ENCODE peak calls at places on chromosomes 7 and 10, in nine cellular contexts. V is MM.1S, K is GM23338, I is HCT116, M is PC-3, D is OCI-LY7, F is hepatocyte, Q is PC-9, C is SK-N-SH. G is an unnamed sample.
A peak's percentile ranks its signal among the peaks of the same experiment; 100 is the strongest.

GRCh38 chr7:88217675-88218427 is 2.0 kb downstream of the SRI start:
- DNase-seq in V (peak; percentile 78), K (peak; percentile 63), I (no peak), M (no peak), D (peak; percentile 40), F (no peak), Q (no peak), C (no peak), G (no peak)

GRCh38 chr7:35748348-35748747 is 52.5 kb upstream of the SEPTIN7 start:
- DNase-seq in V (no peak), K (peak; percentile 60), I (no peak), M (no peak), D (no peak), F (no peak), Q (no peak), C (no peak), G (peak; percentile 10)

GRCh38 chr7:42068554-42069280 is 168.3 kb downstream of the GLI3 start:
- DNase-seq in V (no peak), K (peak; percentile 46), I (no peak), M (no peak), D (no peak), F (no peak), Q (no peak), C (no peak), G (no peak)

GRCh38 chr10:269440-270074 is 134.3 kb downstream of the ZMYND11 start:
- DNase-seq in V (no peak), K (peak; percentile 27), I (no peak), M (no peak), D (no peak), F (no peak), Q (no peak), C (peak; percentile 31), G (no peak)

GRCh38 chr10:609868-610545 is 79.5 kb downstream of the DIP2C start:
- DNase-seq in V (no peak), K (no peak), I (no peak), M (no peak), D (no peak), F (no peak), Q (no peak), C (no peak), G (peak; percentile 32)

GRCh38 chr7:156703773-156704482 is 63.4 kb downstream of the RNF32 start:
- DNase-seq in V (peak; percentile 93), K (no peak), I (no peak), M (no peak), D (peak; percentile 13), F (no peak), Q (no peak), C (no peak), G (no peak)

GRCh38 chr10:45253183-45253914 is 62.1 kb downstream of the OR13A1 start:
- DNase-seq in V (no peak), K (no peak), I (no peak), M (no peak), D (no peak), F (no peak), Q (no peak), C (no peak), G (no peak)

GRCh38 chr7:127819975-127820778 is 168.2 kb downstream of the SND1 start:
- DNase-seq in V (no peak), K (peak; percentile 19), I (peak; percentile 6), M (no peak), D (no peak), F (peak; percentile 61), Q (no peak), C (no peak), G (peak; percentile 60)

GRCh38 chr7:37912756-37913155 is 3.9 kb downstream of the SFRP4 start:
- DNase-seq in V (no peak), K (no peak), I (no peak), M (no peak), D (no peak), F (no peak), Q (no peak), C (no peak), G (no peak)

GRCh38 chr7:6442114-6442513 is 5.6 kb downstream of the DAGLB start:
- DNase-seq in V (no peak), K (no peak), I (no peak), M (no peak), D (no peak), F (no peak), Q (no peak), C (no peak), G (no peak)

GRCh38 chr7:121373177-121373576 is 22.9 kb downstream of the FAM3C start:
- DNase-seq in V (peak; percentile 54), K (no peak), I (no peak), M (no peak), D (peak; percentile 33), F (no peak), Q (no peak), C (no peak), G (no peak)

GRCh38 chr7:7165372-7165771 is 17.0 kb upstream of the C1GALT1 start:
- DNase-seq in V (no peak), K (no peak), I (no peak), M (no peak), D (no peak), F (no peak), Q (no peak), C (no peak), G (no peak)

GRCh38 chr7:148620749-148621372 is 30.3 kb downstream of the C7orf33 start:
- DNase-seq in V (no peak), K (no peak), I (peak; percentile 3), M (peak; percentile 38), D (no peak), F (peak; percentile 35), Q (peak; percentile 60), C (no peak), G (no peak)

GRCh38 chr7:18257711-18258110 is 230.1 kb upstream of the PRPS1L1 start:
- DNase-seq in V (no peak), K (no peak), I (no peak), M (peak; percentile 65), D (no peak), F (peak; percentile 45), Q (no peak), C (no peak), G (peak; percentile 52)

GRCh38 chr7:130208511-130208910 is 851 bp downstream of the SSMEM1 start:
- DNase-seq in V (no peak), K (no peak), I (no peak), M (no peak), D (no peak), F (peak; percentile 6), Q (no peak), C (no peak), G (no peak)
- H3K27ac ChIP-seq in V (no peak overlapping the region), K (no peak overlapping the region), I (no peak overlapping the region), M (no peak overlapping the region), D (no peak overlapping the region), F (peak overlapping the region; percentile 82), Q (no peak overlapping the region), C (no peak overlapping the region), G (peak overlapping the region; percentile 77)

GRCh38 chr10:82438277-82438676 is 563.3 kb downstream of the NRG3 start:
- DNase-seq in V (no peak), K (no peak), I (no peak), M (no peak), D (no peak), F (no peak), Q (no peak), C (no peak), G (no peak)
- H3K9me2 ChIP-seq in V (no peaks in the 10 kb centered on the region), K (peaks cover 4% of the 10 kb centered on the region), I (no peaks in the 10 kb centered on the region), M (no peaks in the 10 kb centered on the region), D (no peaks in the 10 kb centered on the region), F (no peaks in the 10 kb centered on the region), Q (no peaks in the 10 kb centered on the region), C (no peaks in the 10 kb centered on the region), G (no peaks in the 10 kb centered on the region)

DNA sequence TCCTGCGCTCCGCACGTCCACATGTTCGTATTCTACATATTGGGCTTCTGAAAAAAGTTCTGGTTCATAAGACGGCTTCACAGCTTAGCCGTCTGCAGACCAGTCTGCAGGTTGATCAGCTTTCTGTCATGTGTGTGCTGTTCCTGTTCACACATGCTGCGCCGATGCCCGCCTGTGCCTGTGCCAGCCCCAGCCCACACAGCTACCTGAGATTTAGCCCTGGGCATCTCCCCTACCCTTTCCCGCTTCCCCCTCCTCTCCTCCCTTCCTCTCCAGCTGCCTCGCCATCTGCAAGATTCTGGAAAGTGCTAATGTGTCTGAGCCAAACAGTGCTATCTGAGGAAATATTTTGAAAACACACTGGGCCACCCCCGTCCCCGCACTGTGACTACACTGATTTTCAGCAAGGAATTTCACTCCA is 7.1 kb downstream of the CHST3 start:
- DNase-seq in V (no peak), K (no peak), I (no peak), M (no peak), D (no peak), F (no peak), Q (no peak), C (no peak), G (no peak)
- H3K27ac ChIP-seq in V (no peak overlapping the region), K (no peak overlapping the region), I (no peak overlapping the region), M (peak overlapping the region; percentile 81), D (no peak overlapping the region), F (no peak overlapping the region), Q (no peak overlapping the region), C (no peak overlapping the region), G (peak overlapping the region; percentile 34)

GRCh38 chr10:34530778-34531177 is 284.3 kb downstream of the PARD3 start:
- DNase-seq in V (no peak), K (no peak), I (no peak), M (no peak), D (no peak), F (no peak), Q (no peak), C (no peak), G (no peak)

GRCh38 chr10:34526186-34526585 is 288.9 kb downstream of the PARD3 start:
- DNase-seq in V (no peak), K (no peak), I (no peak), M (peak; percentile 99), D (no peak), F (no peak), Q (no peak), C (no peak), G (peak; percentile 78)

GRCh38 chr10:34524369-34525091 is 290.6 kb downstream of the PARD3 start:
- DNase-seq in V (peak; percentile 48), K (no peak), I (no peak), M (no peak), D (no peak), F (no peak), Q (no peak), C (no peak), G (no peak)

GRCh38 chr10:34528320-34528719 is 286.8 kb downstream of the PARD3 start:
- DNase-seq in V (no peak), K (peak; percentile 83), I (peak; percentile 92), M (peak; percentile 100), D (no peak), F (peak; percentile 54), Q (peak; percentile 94), C (no peak), G (peak; percentile 94)

DNA sequence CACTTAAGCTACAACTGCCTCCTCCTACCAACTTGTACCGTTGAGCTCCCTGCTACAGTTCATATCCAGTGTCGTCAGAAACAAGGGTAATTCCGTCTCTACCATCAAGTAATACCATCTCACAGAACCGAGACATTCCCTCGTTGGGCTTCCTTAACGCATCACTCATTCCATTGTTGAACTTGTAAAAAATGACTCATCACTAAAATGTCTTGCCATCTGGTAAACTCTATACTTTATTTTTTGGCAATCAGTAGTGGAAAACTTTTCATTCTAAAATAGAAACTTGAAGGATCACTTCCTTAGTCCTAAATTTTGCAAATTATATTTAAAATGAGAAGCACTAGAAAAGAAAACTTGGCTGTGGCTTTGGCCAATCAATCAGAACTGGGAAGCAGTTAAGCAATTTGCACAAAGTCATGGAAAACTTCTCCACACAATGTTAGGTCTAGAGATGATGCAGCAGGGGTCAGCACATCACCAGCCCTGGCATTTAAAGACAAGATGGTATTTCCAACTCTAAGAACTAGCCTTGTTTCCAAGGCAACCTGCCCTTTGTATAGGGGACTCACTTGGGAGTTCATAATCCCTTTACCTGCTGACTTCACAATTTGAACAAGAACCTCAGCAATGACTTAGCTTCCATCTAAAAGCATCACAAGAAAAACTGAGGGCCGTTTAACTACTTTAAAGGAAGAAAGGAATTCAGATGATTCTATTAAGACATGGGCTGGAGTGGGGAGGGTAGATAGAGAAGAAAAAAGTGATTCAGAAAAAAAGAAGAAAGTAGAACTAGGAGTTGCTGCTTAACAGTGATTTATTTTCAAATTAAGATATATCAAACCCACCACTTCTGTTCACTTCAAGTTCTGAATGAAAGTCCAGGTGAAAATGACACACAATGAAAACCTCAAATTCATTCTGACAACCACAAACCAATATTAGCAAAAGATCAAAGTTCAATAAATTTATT is 288.1 kb downstream of the PARD3 start:
- DNase-seq in V (no peak), K (peak; percentile 79), I (peak; percentile 65), M (peak; percentile 100), D (no peak), F (peak; percentile 18), Q (peak; percentile 76), C (no peak), G (peak; percentile 94)
- H3K9me2 ChIP-seq in V (no peaks in the 10 kb centered on the region), K (no peaks in the 10 kb centered on the region), I (no peaks in the 10 kb centered on the region), M (no peaks in the 10 kb centered on the region), D (no peaks in the 10 kb centered on the region), F (no peaks in the 10 kb centered on the region), Q (no peaks in the 10 kb centered on the region), C (no peaks in the 10 kb centered on the region), G (no peaks in the 10 kb centered on the region)